ENCODE peak calls at places on chromosomes 4 and X, in eight cellular contexts. G, Z, N, M, L, U, H and Q are unnamed samples.

GRCh38 chr4:101967697-101968346 is 177.3 kb downstream of the BANK1 start:
- DNase-seq in H (no peak), U (peak; percentile 15), M (no peak), Z (no peak), N (no peak), G (no peak), L (no peak), Q (no peak)

GRCh38 chr4:78951862-78952472 is 12.7 kb upstream of the PAQR3 start:
- DNase-seq in U (peak; percentile 43), Z (no peak), G (no peak), H (peak; percentile 45), M (no peak), N (peak; percentile 28), L (peak; percentile 68), Q (no peak)

GRCh38 chr4:52862605-52863236 is 604 bp downstream of the RASL11B start:
- DNase-seq in N (no peak), L (no peak), M (peak; percentile 54), Z (no peak), H (no peak), G (no peak), U (no peak), Q (no peak)

GRCh38 chr4:185839204-185839712 is 27.3 kb upstream of the SORBS2 start:
- DNase-seq in U (peak; percentile 99), Z (no peak), L (peak; percentile 99), M (peak; percentile 56), H (peak; percentile 91), G (peak; percentile 61), N (peak; percentile 88), Q (peak; percentile 96)

GRCh38 chr4:4216668-4217067 is 10.1 kb downstream of the OTOP1 start:
- DNase-seq in G (no peak), M (no peak), H (peak; percentile 59), N (no peak), L (peak; percentile 61), Z (no peak), U (peak; percentile 41), Q (no peak)

GRCh38 chr4:142449771-142450373 is 396.2 kb downstream of the INPP4B start:
- DNase-seq in H (no peak), L (no peak), U (no peak), G (no peak), Z (no peak), N (peak; percentile 6), M (no peak), Q (no peak)

GRCh38 chr4:101885574-101885973 is 95.0 kb downstream of the BANK1 start:
- DNase-seq in M (no peak), Z (no peak), L (no peak), U (no peak), G (no peak), H (no peak), N (no peak), Q (no peak)

GRCh38 chr4:87679449-87680169 is 29.5 kb downstream of the DMP1 start:
- DNase-seq in Z (no peak), M (no peak), U (peak; percentile 67), N (peak; percentile 61), G (peak; percentile 43), L (peak; percentile 88), H (peak; percentile 58), Q (peak; percentile 19)

GRCh38 chrX:920234-920799 is 289.7 kb downstream of the SHOX start:
- DNase-seq in N (no peak), Z (no peak), L (peak; percentile 30), M (no peak), U (no peak), H (no peak), G (no peak), Q (no peak)

GRCh38 chr4:113907559-113907958 is 71.9 kb downstream of the ARSJ start:
- DNase-seq in L (no peak), H (no peak), N (no peak), G (no peak), Z (no peak), U (no peak), M (no peak), Q (no peak)

GRCh38 chr4:113905301-113905700 is 74.1 kb downstream of the ARSJ start:
- DNase-seq in M (no peak), H (no peak), N (no peak), G (no peak), Z (no peak), L (peak; percentile 37), U (no peak), Q (no peak)

GRCh38 chr4:113899260-113900177 is 79.9 kb downstream of the ARSJ start:
- DNase-seq in Z (no peak), H (no peak), N (no peak), G (no peak), U (no peak), L (no peak), M (no peak), Q (no peak)

GRCh38 chr4:113901994-113902787 is 77.3 kb downstream of the ARSJ start:
- DNase-seq in M (peak; percentile 75), Z (peak; percentile 86), L (no peak), U (no peak), H (no peak), N (no peak), G (no peak), Q (peak; percentile 23)
- H3K4me3 ChIP-seq in M (no peak overlapping the region), Z (peak overlapping the region; percentile 37), L (no peak overlapping the region), U (no peak overlapping the region), H (no peak overlapping the region), N (no peak overlapping the region), G (no peak overlapping the region), Q (no peak overlapping the region)

GRCh38 chrX:108257556-108257955 is 166.0 kb downstream of the ATG4A start:
- DNase-seq in G (no peak), H (no peak), L (no peak), Z (no peak), N (no peak), U (no peak), M (no peak), Q (no peak)
- TF ChIP-seq CTCF in G (no peak), H (no peak), L (no peak), Z (no peak), N (no peak), U (no peak), M (no peak), Q (no peak)

GRCh38 chrX:40202456-40202855 is 104.7 kb upstream of the BCOR start:
- DNase-seq in G (no peak), U (no peak), Z (no peak), H (no peak), M (no peak), L (no peak), N (no peak), Q (no peak)

GRCh38 chrX:40201486-40201885 is 103.7 kb upstream of the BCOR start:
- DNase-seq in G (no peak), N (no peak), M (no peak), Z (no peak), L (no peak), U (no peak), H (no peak), Q (no peak)

GRCh38 chrX:40209951-40210617 is 112.3 kb upstream of the BCOR start:
- DNase-seq in N (no peak), L (no peak), M (no peak), Z (no peak), H (peak; percentile 38), U (peak; percentile 13), G (no peak), Q (no peak)

GRCh38 chrX:40207626-40208025 is 109.9 kb upstream of the BCOR start:
- DNase-seq in H (peak; percentile 19), G (no peak), U (no peak), N (no peak), M (no peak), L (no peak), Z (no peak), Q (no peak)

DNA sequence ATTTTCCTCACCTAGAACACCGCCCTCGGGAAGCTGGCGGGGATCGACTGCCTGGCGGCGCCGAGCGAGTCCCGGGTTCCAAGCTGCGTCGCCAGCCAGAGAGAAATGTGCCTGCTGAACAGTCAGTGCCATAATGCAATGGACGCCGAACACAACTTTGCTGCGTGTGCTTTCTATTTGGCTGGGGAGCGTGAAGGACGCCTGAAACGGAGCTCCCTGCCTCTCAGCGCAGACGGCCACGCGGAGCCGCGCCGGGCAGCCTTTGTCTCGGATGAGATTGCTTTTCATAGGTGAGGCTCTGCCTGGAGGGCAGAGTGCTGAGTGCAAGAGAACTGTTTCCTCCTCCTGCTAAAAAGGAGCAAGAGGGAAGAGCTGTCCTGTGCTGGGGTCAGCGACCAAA is 107.7 kb upstream of the BCOR start:
- DNase-seq in N (no peak), U (no peak), H (no peak), L (no peak), M (no peak), G (no peak), Z (no peak), Q (no peak)
- H3K4me3 ChIP-seq in N (no peak overlapping the region), U (no peak overlapping the region), H (no peak overlapping the region), L (no peak overlapping the region), M (no peak overlapping the region), G (no peak overlapping the region), Z (no peak overlapping the region), Q (no peak overlapping the region)

GRCh38 chr4:95363966-95364365 is 184.8 kb downstream of the UNC5C start:
- DNase-seq in Z (no peak), G (no peak), N (no peak), U (no peak), L (no peak), M (no peak), H (no peak), Q (no peak)

GRCh38 chr4:95363579-95363965 is 185.2 kb downstream of the UNC5C start:
- DNase-seq in G (no peak), Z (no peak), M (no peak), N (no peak), L (no peak), H (no peak), U (no peak), Q (no peak)

GRCh38 chr4:95362066-95362465 is 186.7 kb downstream of the UNC5C start:
- DNase-seq in U (no peak), N (no peak), M (no peak), G (no peak), Z (no peak), H (no peak), L (no peak), Q (no peak)

GRCh38 chr4:95361696-95361965 is 187.1 kb downstream of the UNC5C start:
- DNase-seq in Z (no peak), G (no peak), L (no peak), N (no peak), U (no peak), M (no peak), H (no peak), Q (no peak)

DNA sequence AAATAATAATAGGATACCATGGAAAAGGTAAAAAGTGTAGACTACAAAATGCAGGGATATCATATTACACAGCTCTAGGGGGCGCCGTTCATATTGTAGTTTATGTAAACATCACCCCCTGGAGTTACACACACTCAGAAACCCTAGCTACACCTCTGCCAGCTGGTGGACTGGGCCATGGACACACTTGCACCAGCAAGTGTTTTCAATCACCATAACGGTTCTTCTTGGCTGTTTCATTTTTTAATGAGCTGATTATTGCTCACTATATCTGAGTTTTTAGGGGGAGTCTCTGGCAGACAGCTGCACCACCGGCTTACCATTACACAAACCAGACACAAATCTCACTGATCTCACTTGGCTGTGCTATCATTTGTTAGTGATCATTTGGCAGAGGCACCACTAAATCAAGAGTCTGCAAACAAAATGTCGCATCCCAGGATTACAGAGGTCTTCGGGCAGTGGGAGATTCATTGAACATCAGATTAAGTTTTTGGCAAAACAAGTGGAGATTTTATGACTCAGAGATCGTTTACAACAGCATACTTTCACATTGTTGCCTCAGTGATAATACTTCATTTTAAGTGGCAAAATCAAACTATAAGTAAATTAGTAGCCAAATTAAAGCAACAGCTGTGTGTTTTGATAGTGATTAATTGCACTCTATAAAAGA is 185.7 kb downstream of the UNC5C start:
- DNase-seq in L (peak; percentile 43), G (no peak), M (no peak), H (peak; percentile 0), N (no peak), Z (no peak), U (peak; percentile 17), Q (no peak)
- TF ChIP-seq CTCF in L (peak; percentile 42), G (no peak), M (no peak), H (no peak), N (no peak), Z (no peak), U (peak; percentile 6), Q (peak; percentile 14)

GRCh38 chrX:19981987-19982386 is 8.9 kb downstream of the BCLAF3 start:
- DNase-seq in N (no peak), G (no peak), U (no peak), L (no peak), Z (no peak), H (no peak), M (no peak), Q (no peak)
- H3K4me3 ChIP-seq in N (no peak overlapping the region), G (no peak overlapping the region), U (no peak overlapping the region), L (no peak overlapping the region), Z (no peak overlapping the region), H (no peak overlapping the region), M (no peak overlapping the region), Q (no peak overlapping the region)